ENCODE peak calls at places on chromosomes 2 and 18, in nine cellular contexts. B is transverse colon, Z is hepatocyte, W is HL-60, Y is Panc1, R is uterus, E is IMR-90, M is mesenchymal stem cell, L is pancreas. Q is an unnamed sample.

GRCh38 chr2:58215429-58215828 is 25.7 kb downstream of the FANCL start:
- DNase-seq in M (no peak), R (no peak), W (no peak), L (no peak), Y (no peak), B (no peak), E (peak), Z (no peak), Q (no peak)

GRCh38 chr2:11406492-11407381 is 59.2 kb downstream of the E2F6 start:
- DNase-seq in Y (no peak), R (peak), M (no peak), B (peak), Z (peak), L (no peak), E (peak), W (no peak), Q (peak)

GRCh38 chr2:132984731-132985130 is 314.7 kb upstream of the LYPD1 start:
- DNase-seq in L (no peak), M (no peak), W (no peak), B (no peak), E (no peak), Z (no peak), R (no peak), Y (no peak), Q (no peak)

GRCh38 chr2:126843046-126843445 is 55.6 kb upstream of the TEX51 start:
- DNase-seq in B (no peak), M (no peak), R (no peak), Y (no peak), W (no peak), Z (no peak), E (no peak), L (no peak), Q (no peak)

GRCh38 chr2:222033541-222033940 is 265.3 kb downstream of the PAX3 start:
- DNase-seq in W (no peak), Z (peak), B (no peak), E (no peak), L (no peak), Y (no peak), R (no peak), M (peak), Q (no peak)

GRCh38 chr18:57975805-57976204 is 68.2 kb upstream of the NEDD4L start:
- DNase-seq in L (no peak), M (no peak), R (no peak), Z (no peak), B (no peak), E (no peak), W (no peak), Y (no peak), Q (no peak)

GRCh38 chr2:86143307-86143706 is 37.3 kb downstream of the PTCD3 start:
- DNase-seq in E (no peak), W (peak), Z (no peak), B (no peak), R (no peak), L (no peak), Y (no peak), M (no peak), Q (no peak)

GRCh38 chr2:37143986-37144385 is 12.8 kb downstream of the EIF2AK2 start:
- DNase-seq in M (peak), Y (no peak), W (no peak), Z (no peak), B (no peak), E (peak), L (no peak), R (no peak), Q (no peak)

GRCh38 chr18:36127866-36128845 is 984 bp downstream of the SLC39A6 start:
- DNase-seq in M (peak), L (no peak), B (peak), Y (no peak), W (no peak), R (no peak), Z (peak), E (peak), Q (no peak)

GRCh38 chr18:1094408-1094807 is 189.7 kb downstream of the ADCYAP1 start:
- DNase-seq in W (no peak), M (peak), E (no peak), Y (no peak), B (no peak), L (no peak), R (no peak), Z (no peak), Q (no peak)

GRCh38 chr2:196739031-196739430 is 60.5 kb downstream of the GTF3C3 start:
- DNase-seq in E (no peak), R (no peak), Y (no peak), M (no peak), L (no peak), W (no peak), B (no peak), Z (no peak), Q (no peak)

GRCh38 chr2:47227532-47228166 is 72.5 kb upstream of the STPG4 start:
- DNase-seq in R (no peak), B (no peak), L (no peak), Y (no peak), Z (no peak), M (no peak), W (no peak), E (no peak), Q (no peak)

GRCh38 chr2:27016801-27017325 is 15.9 kb upstream of the TMEM214 start:
- DNase-seq in M (peak), Z (peak), Y (no peak), W (peak), L (no peak), R (peak), B (peak), E (peak), Q (peak)

GRCh38 chr2:57692395-57692794 is 354.2 kb upstream of the VRK2 start:
- DNase-seq in W (no peak), B (no peak), L (no peak), Z (no peak), Y (no peak), E (no peak), R (no peak), M (no peak), Q (no peak)

GRCh38 chr18:10936211-10937053 is 212.9 kb downstream of the PIEZO2 start:
- DNase-seq in M (no peak), Y (no peak), R (no peak), Z (no peak), E (peak), W (no peak), B (no peak), L (no peak), Q (peak)

GRCh38 chr2:212392544-212392943 is 146.1 kb downstream of the ERBB4 start:
- DNase-seq in M (no peak), R (no peak), B (no peak), W (no peak), Y (no peak), L (no peak), E (no peak), Z (no peak), Q (no peak)

GRCh38 chr2:96694279-96694678 is 45.6 kb downstream of the LMAN2L start:
- DNase-seq in W (no peak), B (no peak), Z (no peak), M (no peak), L (no peak), R (no peak), Y (no peak), E (no peak), Q (no peak)

GRCh38 chr2:69863310-69863709 is 30.4 kb upstream of the SNRNP27 start:
- DNase-seq in Y (no peak), Z (no peak), M (no peak), W (no peak), R (no peak), E (no peak), B (no peak), L (no peak), Q (no peak)

GRCh38 chr2:184695-185094 is 79.1 kb downstream of the SH3YL1 start:
- DNase-seq in B (no peak), M (no peak), Z (no peak), Y (no peak), E (no peak), W (no peak), L (no peak), R (no peak), Q (no peak)

GRCh38 chr2:42886921-42887320 is 94.5 kb upstream of the HAAO start:
- DNase-seq in L (no peak), Z (no peak), E (peak), R (no peak), M (no peak), B (no peak), W (no peak), Y (no peak), Q (no peak)

GRCh38 chr2:1742680-1743395 is 1.5 kb downstream of the PXDN start:
- DNase-seq in W (no peak), M (peak), Y (no peak), E (peak), B (peak), L (no peak), R (peak), Z (peak), Q (peak)

GRCh38 chr2:198102841-198103240 is 298.4 kb downstream of the PLCL1 start:
- DNase-seq in Y (no peak), Z (no peak), R (no peak), E (no peak), M (no peak), L (no peak), B (no peak), W (no peak), Q (no peak)

GRCh38 chr2:42838133-42838532 is 45.8 kb upstream of the HAAO start:
- DNase-seq in M (no peak), E (no peak), L (no peak), Z (no peak), W (no peak), B (no peak), Y (no peak), R (no peak), Q (no peak)

GRCh38 chr2:233331536-233331935 is 22.8 kb upstream of the DGKD start:
- DNase-seq in L (no peak), Z (no peak), B (peak), R (peak), W (peak), E (no peak), Y (no peak), M (no peak), Q (peak)

GRCh38 chr2:168336786-168337388 is 89.5 kb upstream of the STK39 start:
- DNase-seq in L (peak), Y (no peak), B (peak), R (no peak), Z (peak), E (no peak), M (no peak), W (peak), Q (no peak)

GRCh38 chr2:209472386-209472832 is 48.6 kb downstream of the MAP2 start:
- DNase-seq in L (no peak), W (peak), B (no peak), E (peak), Z (no peak), R (no peak), Y (no peak), M (peak), Q (no peak)

GRCh38 chr2:126655500-126656310 is at the start of gene GYPC:
- DNase-seq in E (peak), W (peak), Y (no peak), M (peak), R (peak), Z (peak), L (peak), B (peak), Q (peak)

GRCh38 chr2:66813525-66813924 is 378.6 kb downstream of the MEIS1 start:
- DNase-seq in E (peak), R (no peak), W (no peak), M (peak), Z (no peak), B (no peak), Y (no peak), L (no peak), Q (no peak)

GRCh38 chr18:9738266-9738969 is 30.3 kb downstream of the RAB31 start:
- DNase-seq in R (no peak), B (no peak), E (no peak), Z (no peak), W (no peak), L (no peak), M (no peak), Y (no peak), Q (no peak)

GRCh38 chr2:191030521-191031154 is 16.7 kb upstream of the STAT1 start:
- DNase-seq in M (peak), B (no peak), E (peak), L (no peak), Y (no peak), Z (peak), W (peak), R (no peak), Q (no peak)

GRCh38 chr2:144995482-144995881 is 475.6 kb upstream of the ZEB2 start:
- DNase-seq in W (no peak), R (no peak), E (no peak), B (no peak), Z (no peak), L (no peak), M (no peak), Y (no peak), Q (no peak)

GRCh38 chr2:215751200-215751910 is 262.0 kb downstream of the MREG start:
- DNase-seq in M (peak), R (no peak), Z (no peak), E (peak), L (no peak), B (no peak), W (no peak), Y (no peak), Q (no peak)

GRCh38 chr2:175048275-175048674 is 43.1 kb upstream of the CHN1 start:
- DNase-seq in B (no peak), R (no peak), M (peak), Y (no peak), Z (no peak), E (no peak), W (no peak), L (no peak), Q (no peak)

GRCh38 chr2:105323117-105323516 is 6.4 kb downstream of the TGFBRAP1 start:
- DNase-seq in Y (no peak), M (no peak), L (no peak), W (no peak), Z (no peak), R (no peak), E (no peak), B (no peak), Q (no peak)

GRCh38 chr2:127200962-127201361 is 19.1 kb downstream of the CYP27C1 start:
- DNase-seq in Y (no peak), M (no peak), R (no peak), E (no peak), L (no peak), Z (no peak), W (no peak), B (no peak), Q (no peak)

GRCh38 chr2:235156055-235156454 is 204.2 kb downstream of the SH3BP4 start:
- DNase-seq in Z (no peak), B (no peak), W (no peak), M (no peak), L (no peak), R (no peak), E (no peak), Y (no peak), Q (no peak)

GRCh38 chr2:231611273-231612198 is 18.9 kb downstream of the TEX44 start:
- DNase-seq in W (peak), B (peak), L (peak), Z (peak), M (peak), Y (peak), E (peak), R (no peak), Q (peak)

GRCh38 chr2:48279347-48279746 is 250.6 kb upstream of the STON1 start:
- DNase-seq in E (no peak), R (no peak), L (no peak), Z (no peak), W (no peak), Y (no peak), B (no peak), M (no peak), Q (no peak)
- H3K27ac ChIP-seq in E (no peak), R (no peak), L (no peak), Z (no peak), W (no peak), Y (no peak), B (no peak), M (no peak), Q (no peak)

DNA sequence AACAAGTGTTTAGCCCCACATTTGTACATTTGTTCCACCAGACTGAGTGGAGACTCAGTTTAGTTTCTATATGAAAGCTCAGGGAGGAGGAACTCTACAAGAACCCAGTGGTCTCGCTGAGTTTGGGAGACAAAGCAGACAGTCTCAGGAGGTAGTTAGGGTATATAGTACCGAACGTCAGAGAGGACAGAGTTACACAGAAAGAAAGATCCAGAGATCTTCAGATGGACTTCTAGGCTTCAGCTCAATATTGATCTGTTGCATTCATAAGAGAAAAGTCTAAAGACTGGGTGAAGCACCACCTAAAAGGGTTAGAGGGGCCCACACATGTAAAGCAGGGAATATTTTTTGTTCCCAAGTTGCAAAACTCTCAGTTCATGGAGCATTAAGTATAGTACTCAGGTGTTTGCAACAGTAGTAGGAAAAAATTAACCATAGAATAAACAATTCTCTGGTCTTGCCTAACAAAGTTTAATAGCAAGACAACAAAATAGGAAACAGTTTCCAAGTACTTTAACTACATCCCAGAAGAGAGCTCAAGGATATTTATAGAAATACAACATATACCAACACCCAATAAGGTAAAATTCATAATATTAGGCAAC is 4.2 kb downstream of the TFPI start:
- DNase-seq in Z (peak), L (no peak), B (no peak), M (peak), R (no peak), E (no peak), W (no peak), Y (no peak), Q (no peak)
- H3K4me3 ChIP-seq in Z (no peak), L (no peak), B (peak), M (peak), R (peak), E (peak), W (no peak), Y (peak), Q (peak)

DNA sequence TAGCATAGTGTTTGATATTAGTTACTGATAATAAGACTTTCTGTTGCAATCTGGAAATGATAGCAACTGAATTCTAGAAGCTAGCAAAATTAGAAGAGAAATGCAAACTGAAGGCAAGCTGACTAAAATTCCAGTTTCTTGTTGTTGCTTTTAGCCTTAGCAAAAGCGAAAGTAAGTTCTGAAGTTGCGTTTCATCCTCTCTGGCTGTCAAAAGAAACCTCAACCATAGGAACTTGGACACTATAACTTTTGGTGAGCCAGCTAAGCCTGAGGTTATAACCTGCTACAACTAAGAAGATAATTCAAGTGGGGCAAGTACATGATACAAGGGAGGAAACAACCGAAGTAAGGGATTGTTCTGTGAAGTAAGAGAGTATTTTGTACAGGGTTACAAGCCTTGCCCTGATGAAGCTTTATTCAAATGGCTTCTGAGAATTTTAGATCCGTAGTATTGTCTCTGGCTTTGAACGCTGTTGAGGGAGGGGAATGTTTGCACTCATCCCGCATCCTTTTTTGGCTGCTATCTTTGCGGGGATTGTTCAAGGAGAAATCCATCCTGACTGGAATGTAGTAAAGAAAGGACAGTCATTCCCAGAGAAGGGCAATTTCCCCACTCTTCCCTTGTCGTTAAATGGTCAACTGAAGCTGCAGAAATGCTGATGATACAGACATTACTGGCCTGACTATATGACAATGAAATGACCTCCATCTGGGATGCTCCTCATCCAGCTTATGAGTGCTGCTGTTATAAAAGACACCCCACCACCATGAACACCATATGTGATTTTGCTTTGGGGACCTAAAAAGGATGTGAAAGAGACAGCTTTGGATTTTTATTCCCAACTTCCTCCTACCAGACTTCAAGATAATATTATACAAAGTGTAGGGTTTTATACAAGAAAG is 7.0 kb upstream of the TMX3 start:
- DNase-seq in L (no peak), B (no peak), R (no peak), E (no peak), Y (no peak), Z (no peak), W (peak), M (peak), Q (no peak)
- H3K27ac ChIP-seq in L (no peak), B (peak), R (peak), E (no peak), Y (peak), Z (no peak), W (peak), M (no peak), Q (peak)

DNA sequence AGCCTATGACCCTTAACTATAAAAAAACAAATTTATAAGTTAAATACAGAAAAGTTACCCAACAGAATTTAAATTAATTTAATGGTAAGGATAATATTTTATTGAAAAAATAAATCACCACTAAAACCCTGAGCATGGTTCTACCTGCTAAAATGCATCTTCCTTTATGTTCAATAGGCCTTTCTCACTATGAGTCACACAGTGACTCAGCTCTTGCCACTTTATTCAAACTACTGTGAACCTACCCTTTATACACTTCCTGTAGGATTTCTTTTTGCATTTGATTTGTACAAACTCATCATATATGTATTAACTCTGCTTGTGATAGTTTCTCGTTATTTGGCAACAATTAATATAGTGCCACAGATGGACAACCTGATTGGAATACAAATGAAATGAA is 55.0 kb upstream of the COBLL1 start:
- DNase-seq in E (peak), W (no peak), L (no peak), R (no peak), Z (peak), B (no peak), Y (no peak), M (peak), Q (no peak)
- H3K4me3 ChIP-seq in E (no peak), W (no peak), L (no peak), R (no peak), Z (no peak), B (no peak), Y (no peak), M (no peak), Q (no peak)

GRCh38 chr2:189657867-189658266 is 3.4 kb upstream of the ASNSD1 start:
- DNase-seq in M (peak), R (no peak), B (peak), E (peak), Y (no peak), Z (peak), L (no peak), W (peak), Q (peak)

GRCh38 chr2:189659734-189660133 is 1.5 kb upstream of the ASNSD1 start:
- DNase-seq in Y (no peak), B (no peak), W (no peak), R (no peak), L (no peak), E (peak), M (peak), Z (no peak), Q (no peak)

GRCh38 chr2:189660803-189661147 is 484 bp upstream of the ASNSD1 start:
- DNase-seq in M (no peak), Z (no peak), E (no peak), W (no peak), R (no peak), B (no peak), L (no peak), Y (no peak), Q (no peak)

GRCh38 chr2:189658281-189658680 is 3.0 kb upstream of the ASNSD1 start:
- DNase-seq in R (no peak), Y (no peak), L (no peak), E (no peak), M (peak), B (no peak), Z (no peak), W (no peak), Q (no peak)

GRCh38 chr2:189658808-189659207 is 2.5 kb upstream of the ASNSD1 start:
- DNase-seq in B (no peak), E (no peak), Y (no peak), R (no peak), L (no peak), W (peak), Z (no peak), M (no peak), Q (no peak)
- H3K27ac ChIP-seq in B (no peak), E (no peak), Y (no peak), R (no peak), L (no peak), W (peak), Z (peak), M (no peak), Q (peak)

DNA sequence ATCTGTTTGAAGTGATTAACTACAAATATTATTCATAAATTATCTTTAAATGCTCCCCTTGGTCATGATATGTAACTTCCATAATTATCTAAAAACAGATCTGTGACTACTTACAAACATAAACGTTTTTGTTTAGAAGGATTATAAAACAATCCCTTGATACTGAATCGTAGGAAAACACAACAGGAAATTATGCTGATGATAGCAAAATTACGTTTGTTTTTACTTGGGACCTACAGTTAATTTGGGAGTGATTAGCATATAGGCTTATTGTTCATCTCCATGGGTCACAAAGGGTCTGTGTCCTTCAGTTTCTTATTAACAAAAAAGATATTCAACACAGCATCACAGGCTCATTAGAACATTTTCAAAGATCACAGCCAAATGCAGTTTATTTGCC is 4.3 kb downstream of the CCDC195 start:
- DNase-seq in B (no peak), L (no peak), Z (no peak), E (no peak), R (no peak), M (no peak), W (no peak), Y (no peak), Q (no peak)
- H3K4me3 ChIP-seq in B (no peak), L (no peak), Z (no peak), E (no peak), R (no peak), M (peak), W (no peak), Y (no peak), Q (no peak)

Q was measured in right cardiac atrium.